ENCODE peak calls at places on chromosome 9, in seven cellular contexts. K, D, P, G, Q, T and O are unnamed samples.

GRCh38 chr9:86500667-86501435 is 146.6 kb upstream of the TUT7 start:
- DNase-seq in P (no peak), D (no peak), Q (no peak), G (no peak), T (no peak), K (no peak), O (no peak)

GRCh38 chr9:4837768-4838546 is 45.2 kb downstream of the RCL1 start:
- DNase-seq in D (no peak), P (no peak), G (no peak), Q (no peak), K (no peak), T (no peak), O (no peak)

GRCh38 chr9:93154293-93154903 is 20.3 kb upstream of the NINJ1 start:
- DNase-seq in P (peak; percentile 38), T (peak; percentile 50), Q (peak; percentile 31), G (peak; percentile 20), D (no peak), K (peak; percentile 53), O (no peak)

GRCh38 chr9:129278391-129279237 is 100.6 kb upstream of the IER5L start:
- DNase-seq in Q (no peak), P (no peak), D (peak; percentile 12), K (peak; percentile 58), G (no peak), T (no peak), O (peak; percentile 88)

GRCh38 chr9:38200431-38200830 is 131.4 kb upstream of the SHB start:
- DNase-seq in T (no peak), P (no peak), K (no peak), Q (no peak), G (no peak), D (no peak), O (no peak)

GRCh38 chr9:37943329-37944265 is 39.7 kb upstream of the SLC25A51 start:
- DNase-seq in Q (no peak), P (peak; percentile 58), D (no peak), G (no peak), T (peak; percentile 74), K (no peak), O (no peak)

GRCh38 chr9:120610975-120611689 is 31.2 kb upstream of the CDK5RAP2 start:
- DNase-seq in Q (no peak), T (no peak), G (no peak), K (no peak), P (no peak), D (no peak), O (no peak)

GRCh38 chr9:77916410-77916819 is 115.2 kb downstream of the GNAQ start:
- DNase-seq in T (no peak), D (no peak), Q (no peak), K (no peak), G (no peak), P (peak; percentile 67), O (no peak)

GRCh38 chr9:130991227-130992058 is 17.5 kb upstream of the LAMC3 start:
- DNase-seq in K (no peak), G (no peak), T (no peak), P (no peak), Q (no peak), D (no peak), O (no peak)

GRCh38 chr9:119412399-119412798 is 43.2 kb upstream of the BRINP1 start:
- DNase-seq in G (no peak), Q (no peak), K (no peak), T (no peak), D (no peak), P (no peak), O (no peak)

GRCh38 chr9:118059520-118060278 is 355.5 kb downstream of the TLR4 start:
- DNase-seq in G (no peak), T (peak; percentile 27), D (no peak), P (peak; percentile 26), Q (no peak), K (no peak), O (no peak)

GRCh38 chr9:93261735-93262523 is 78.0 kb downstream of the WNK2 start:
- DNase-seq in G (no peak), K (peak; percentile 19), P (no peak), T (peak; percentile 71), D (no peak), Q (no peak), O (peak; percentile 58)

GRCh38 chr9:127762111-127762676 is 16.3 kb downstream of the SH2D3C start:
- DNase-seq in T (peak; percentile 86), Q (no peak), D (peak; percentile 76), G (no peak), K (no peak), P (peak; percentile 74), O (no peak)

GRCh38 chr9:113580041-113580953 is 116.8 kb downstream of the RGS3 start:
- DNase-seq in Q (peak; percentile 50), G (peak; percentile 41), D (peak; percentile 80), T (peak; percentile 92), P (peak; percentile 70), K (peak; percentile 87), O (no peak)

GRCh38 chr9:85408494-85408893 is 333.3 kb downstream of the AGTPBP1 start:
- DNase-seq in P (no peak), K (no peak), Q (no peak), G (no peak), D (no peak), T (no peak), O (no peak)

GRCh38 chr9:68690088-68690487 is 15.0 kb upstream of the PIP5K1B start:
- DNase-seq in P (peak; percentile 43), G (no peak), K (no peak), Q (no peak), T (peak; percentile 73), D (peak; percentile 37), O (no peak)

GRCh38 chr9:13587581-13587980 is 308.1 kb upstream of the MPDZ start:
- DNase-seq in T (peak; percentile 53), D (no peak), P (no peak), K (no peak), G (no peak), Q (no peak), O (no peak)

GRCh38 chr9:336039-336438 is 121.4 kb downstream of the DOCK8 start:
- DNase-seq in T (no peak), G (no peak), K (no peak), D (no peak), P (no peak), Q (no peak), O (no peak)

GRCh38 chr9:13023498-13023897 is 248.7 kb downstream of the LURAP1L start:
- DNase-seq in D (no peak), T (no peak), G (no peak), K (no peak), Q (no peak), P (no peak), O (no peak)

GRCh38 chr9:114677418-114677817 is 4.6 kb downstream of the TEX48 start:
- DNase-seq in P (peak; percentile 97), D (no peak), G (no peak), K (no peak), Q (no peak), T (no peak), O (peak; percentile 94)

DNA sequence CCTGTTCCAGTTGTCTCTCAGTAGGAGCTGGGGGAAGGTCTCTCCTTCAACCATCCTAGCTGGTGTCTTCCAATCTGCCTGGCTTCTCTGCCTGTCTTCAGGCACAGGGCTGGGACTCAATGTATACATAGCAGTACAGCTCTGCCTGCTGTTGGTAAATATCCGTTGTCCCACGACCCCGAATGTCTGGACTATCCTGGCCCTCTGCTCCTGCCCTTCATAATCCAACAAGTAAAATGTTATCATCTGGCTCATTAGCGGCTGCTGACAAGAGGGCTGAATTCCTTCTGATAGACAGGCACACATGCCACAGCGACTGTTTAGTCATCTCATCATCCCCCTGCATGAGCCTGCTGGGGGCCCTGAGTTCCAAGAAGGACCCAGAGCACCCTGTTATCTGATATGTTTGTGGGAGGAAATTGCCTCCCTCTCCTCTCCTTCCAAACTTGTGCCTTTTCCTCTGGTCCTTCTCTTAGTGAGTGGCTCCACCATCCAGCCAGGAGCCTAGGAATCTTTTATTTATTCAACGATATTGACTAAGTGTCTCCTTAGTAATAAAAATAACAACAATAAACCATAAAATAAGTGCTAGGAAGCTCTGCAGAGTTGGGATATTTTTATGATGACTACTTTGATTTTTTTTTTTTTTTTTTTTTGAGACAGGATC is 29.5 kb upstream of the TGFBR1 start:
- DNase-seq in D (no peak), Q (no peak), G (no peak), K (no peak), P (no peak), T (no peak), O (no peak)
- H3K9me3 ChIP-seq in D (no peaks in the 10 kb centered on the region), Q (no peaks in the 10 kb centered on the region), G (no peaks in the 10 kb centered on the region), K (no peaks in the 10 kb centered on the region), P (no peaks in the 10 kb centered on the region), T (no peaks in the 10 kb centered on the region), O (no peaks in the 10 kb centered on the region)

GRCh38 chr9:122661416-122661815 is at the start of gene OR1L1:
- DNase-seq in K (no peak), P (no peak), D (no peak), Q (no peak), T (no peak), G (no peak), O (no peak)

GRCh38 chr9:122657527-122657926 is at the start of gene OR1B1:
- DNase-seq in Q (no peak), K (no peak), D (no peak), G (no peak), P (no peak), T (no peak), O (no peak)

DNA sequence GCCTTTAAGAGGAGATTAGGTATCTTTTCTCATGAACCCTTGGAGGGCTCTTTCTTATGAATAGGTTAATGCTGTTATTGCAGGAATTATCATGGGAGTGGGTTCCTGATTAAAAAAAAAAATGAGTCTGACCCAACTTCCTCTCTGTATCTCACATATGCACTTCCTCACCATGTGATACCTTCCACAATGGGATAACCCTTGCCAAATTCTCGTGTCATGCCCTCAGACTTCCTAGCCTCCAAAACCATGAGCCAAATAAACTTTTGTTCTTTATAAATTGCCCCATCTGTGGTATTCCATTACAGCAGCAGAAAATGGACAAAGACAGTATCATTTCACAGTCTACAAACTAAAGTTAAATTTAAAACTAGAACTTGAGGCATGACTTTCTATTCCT is 1.0 kb downstream of the OR1B1 start:
- DNase-seq in D (no peak), T (no peak), K (no peak), G (no peak), P (peak; percentile 84), Q (no peak), O (no peak)
- H3K9me3 ChIP-seq in D (no peaks in the 10 kb centered on the region), T (no peaks in the 10 kb centered on the region), K (no peaks in the 10 kb centered on the region), G (no peaks in the 10 kb centered on the region), P (no peaks in the 10 kb centered on the region), Q (no peaks in the 10 kb centered on the region), O (no peaks in the 10 kb centered on the region)

GRCh38 chr9:81789751-81790150 is 100.4 kb upstream of the TLE1 start:
- DNase-seq in D (no peak), T (no peak), P (no peak), K (no peak), Q (no peak), G (no peak), O (no peak)
- H3K9me3 ChIP-seq in D (no peaks in the 10 kb centered on the region), T (no peaks in the 10 kb centered on the region), P (no peaks in the 10 kb centered on the region), K (no peaks in the 10 kb centered on the region), Q (no peaks in the 10 kb centered on the region), G (no peaks in the 10 kb centered on the region), O (no peaks in the 10 kb centered on the region)

GRCh38 chr9:1366300-1366699 is 316.1 kb downstream of the DMRT2 start:
- DNase-seq in Q (no peak), D (no peak), G (no peak), P (no peak), K (no peak), T (no peak), O (no peak)

DNA sequence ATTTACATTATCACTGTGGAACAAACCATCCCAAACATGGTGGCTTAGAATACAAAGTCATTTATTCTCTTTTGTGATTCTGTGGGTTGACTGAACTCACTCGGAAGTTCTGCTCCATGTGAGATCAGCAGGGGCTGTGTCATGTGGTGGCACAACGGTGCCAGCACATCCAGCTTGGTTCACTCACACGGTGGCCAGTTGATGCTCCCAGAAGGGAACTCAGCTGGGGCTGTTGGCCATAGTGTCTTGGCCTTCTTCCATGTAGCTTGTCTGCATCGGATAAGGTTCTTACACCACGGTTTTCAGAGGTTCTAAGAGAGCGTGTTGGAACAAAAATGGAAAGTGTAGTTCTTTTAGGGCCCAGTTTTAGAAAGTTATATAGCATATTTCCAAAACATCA is 312.7 kb downstream of the DMRT2 start:
- DNase-seq in K (no peak), T (peak; percentile 50), Q (no peak), P (no peak), D (no peak), G (no peak), O (no peak)
- H3K9me3 ChIP-seq in K (no peaks in the 10 kb centered on the region), T (no peaks in the 10 kb centered on the region), Q (no peaks in the 10 kb centered on the region), P (no peaks in the 10 kb centered on the region), D (no peaks in the 10 kb centered on the region), G (no peaks in the 10 kb centered on the region), O (no peaks in the 10 kb centered on the region)